ENCODE peak calls at places on chromosome 19, in ten cellular contexts. One of them, this sample, is unnamed. For H3K4me1, the result is how much of the 10 kb centered on the place peaks cover.

GRCh38 chr19:9306443-9306842 is 3.2 kb downstream of the ZNF699 start:
- DNase-seq in IMR-90: peak
- DNase-seq in heart left ventricle: no peak
- DNase-seq in left lung: no peak
- DNase-seq in MM.1S: no peak
- DNase-seq in uterus: no peak
- DNase-seq in heart right ventricle: no peak
- DNase-seq in pancreas: no peak
- DNase-seq in H1: no peak
- DNase-seq in colonic mucosa: no peak
- DNase-seq in this sample: no peak

GRCh38 chr19:49793561-49793840 is 19.6 kb downstream of the FUZ start:
- DNase-seq in IMR-90: peak
- DNase-seq in heart left ventricle: no peak
- DNase-seq in left lung: no peak
- DNase-seq in MM.1S: no peak
- DNase-seq in uterus: no peak
- DNase-seq in heart right ventricle: no peak
- DNase-seq in pancreas: no peak
- DNase-seq in H1: no peak
- DNase-seq in colonic mucosa: no peak
- DNase-seq in this sample: no peak

GRCh38 chr19:3825286-3825956 is 39.2 kb upstream of the MATK start:
- DNase-seq in IMR-90: no peak
- DNase-seq in heart left ventricle: no peak
- DNase-seq in left lung: peak
- DNase-seq in MM.1S: no peak
- DNase-seq in uterus: no peak
- DNase-seq in heart right ventricle: no peak
- DNase-seq in pancreas: no peak
- DNase-seq in H1: no peak
- DNase-seq in colonic mucosa: no peak
- DNase-seq in this sample: no peak

GRCh38 chr19:10975374-10976036 is 14.7 kb downstream of the SMARCA4 start:
- DNase-seq in IMR-90: peak
- DNase-seq in heart left ventricle: no peak
- DNase-seq in left lung: no peak
- DNase-seq in MM.1S: no peak
- DNase-seq in uterus: peak
- DNase-seq in heart right ventricle: peak
- DNase-seq in pancreas: no peak
- DNase-seq in H1: no peak
- DNase-seq in colonic mucosa: peak
- DNase-seq in this sample: no peak

GRCh38 chr19:3046621-3047306 is 15.5 kb downstream of the TLE5 start:
- DNase-seq in IMR-90: no peak
- DNase-seq in heart left ventricle: no peak
- DNase-seq in left lung: no peak
- DNase-seq in MM.1S: no peak
- DNase-seq in uterus: peak
- DNase-seq in heart right ventricle: peak
- DNase-seq in pancreas: no peak
- DNase-seq in H1: peak
- DNase-seq in colonic mucosa: no peak
- DNase-seq in this sample: no peak

GRCh38 chr19:8900421-8900820 is 68.2 kb downstream of the MBD3L1 start:
- DNase-seq in IMR-90: no peak
- DNase-seq in heart left ventricle: no peak
- DNase-seq in left lung: no peak
- DNase-seq in MM.1S: no peak
- DNase-seq in uterus: no peak
- DNase-seq in heart right ventricle: no peak
- DNase-seq in pancreas: no peak
- DNase-seq in H1: no peak
- DNase-seq in colonic mucosa: no peak
- DNase-seq in this sample: no peak

GRCh38 chr19:28026636-28027035 is 1186.3 kb downstream of the UQCRFS1 start:
- DNase-seq in IMR-90: no peak
- DNase-seq in heart left ventricle: no peak
- DNase-seq in left lung: no peak
- DNase-seq in MM.1S: no peak
- DNase-seq in uterus: no peak
- DNase-seq in heart right ventricle: no peak
- DNase-seq in pancreas: no peak
- DNase-seq in H1: no peak
- DNase-seq in colonic mucosa: no peak
- DNase-seq in this sample: no peak

GRCh38 chr19:57280913-57281425 is 684 bp downstream of the ZNF460 start:
- DNase-seq in IMR-90: no peak
- DNase-seq in heart left ventricle: no peak
- DNase-seq in left lung: no peak
- DNase-seq in MM.1S: peak
- DNase-seq in uterus: no peak
- DNase-seq in heart right ventricle: no peak
- DNase-seq in pancreas: peak
- DNase-seq in H1: no peak
- DNase-seq in colonic mucosa: no peak
- DNase-seq in this sample: peak

GRCh38 chr19:13215572-13216380 is 65.6 kb downstream of the IER2 start:
- DNase-seq in IMR-90: no peak
- DNase-seq in heart left ventricle: no peak
- DNase-seq in left lung: no peak
- DNase-seq in MM.1S: peak
- DNase-seq in uterus: no peak
- DNase-seq in heart right ventricle: no peak
- DNase-seq in pancreas: no peak
- DNase-seq in H1: no peak
- DNase-seq in colonic mucosa: no peak
- DNase-seq in this sample: no peak

GRCh38 chr19:55600336-55601028 is 394 bp downstream of the ZNF524 start:
- DNase-seq in IMR-90: peak
- DNase-seq in heart left ventricle: no peak
- DNase-seq in left lung: peak
- DNase-seq in MM.1S: no peak
- DNase-seq in uterus: peak
- DNase-seq in heart right ventricle: no peak
- DNase-seq in pancreas: no peak
- DNase-seq in H1: peak
- DNase-seq in colonic mucosa: no peak
- DNase-seq in this sample: no peak

GRCh38 chr19:32041681-32042292 is 303.6 kb upstream of the ZNF507 start:
- DNase-seq in IMR-90: peak
- DNase-seq in heart left ventricle: no peak
- DNase-seq in left lung: no peak
- DNase-seq in MM.1S: peak
- DNase-seq in uterus: peak
- DNase-seq in heart right ventricle: peak
- DNase-seq in pancreas: peak
- DNase-seq in H1: peak
- DNase-seq in colonic mucosa: peak
- DNase-seq in this sample: peak

GRCh38 chr19:50679177-50680125 is 30.2 kb downstream of the C19orf81 start:
- DNase-seq in IMR-90: peak
- DNase-seq in heart left ventricle: peak
- DNase-seq in left lung: peak
- DNase-seq in MM.1S: peak
- DNase-seq in uterus: peak
- DNase-seq in heart right ventricle: peak
- DNase-seq in pancreas: peak
- DNase-seq in H1: peak
- DNase-seq in colonic mucosa: peak
- DNase-seq in this sample: peak

GRCh38 chr19:48246101-48246500 is 9.6 kb downstream of the CARD8 start:
- DNase-seq in IMR-90: no peak
- DNase-seq in heart left ventricle: no peak
- DNase-seq in left lung: no peak
- DNase-seq in MM.1S: no peak
- DNase-seq in uterus: no peak
- DNase-seq in heart right ventricle: no peak
- DNase-seq in pancreas: no peak
- DNase-seq in H1: no peak
- DNase-seq in colonic mucosa: no peak
- DNase-seq in this sample: no peak
- H3K4me3 ChIP-seq in IMR-90: no peak
- H3K4me3 ChIP-seq in heart left ventricle: no peak
- H3K4me3 ChIP-seq in left lung: no peak
- H3K4me3 ChIP-seq in MM.1S: no peak
- H3K4me3 ChIP-seq in uterus: no peak
- H3K4me3 ChIP-seq in heart right ventricle: no peak
- H3K4me3 ChIP-seq in pancreas: no peak
- H3K4me3 ChIP-seq in H1: no peak
- H3K4me3 ChIP-seq in colonic mucosa: no peak
- H3K4me3 ChIP-seq in this sample: no peak

GRCh38 chr19:54526972-54527371 is 24.3 kb downstream of the LAIR2 start:
- DNase-seq in IMR-90: no peak
- DNase-seq in heart left ventricle: no peak
- DNase-seq in left lung: no peak
- DNase-seq in MM.1S: no peak
- DNase-seq in uterus: no peak
- DNase-seq in heart right ventricle: no peak
- DNase-seq in pancreas: no peak
- DNase-seq in H1: no peak
- DNase-seq in colonic mucosa: no peak
- DNase-seq in this sample: no peak
- H3K4me1 ChIP-seq in IMR-90: under half
- H3K4me1 ChIP-seq in heart left ventricle: under half
- H3K4me1 ChIP-seq in left lung: under half
- H3K4me1 ChIP-seq in MM.1S: under half
- H3K4me1 ChIP-seq in uterus: under half
- H3K4me1 ChIP-seq in heart right ventricle: under half
- H3K4me1 ChIP-seq in pancreas: under half
- H3K4me1 ChIP-seq in H1: under half
- H3K4me1 ChIP-seq in colonic mucosa: under half
- H3K4me1 ChIP-seq in this sample: under half

DNA sequence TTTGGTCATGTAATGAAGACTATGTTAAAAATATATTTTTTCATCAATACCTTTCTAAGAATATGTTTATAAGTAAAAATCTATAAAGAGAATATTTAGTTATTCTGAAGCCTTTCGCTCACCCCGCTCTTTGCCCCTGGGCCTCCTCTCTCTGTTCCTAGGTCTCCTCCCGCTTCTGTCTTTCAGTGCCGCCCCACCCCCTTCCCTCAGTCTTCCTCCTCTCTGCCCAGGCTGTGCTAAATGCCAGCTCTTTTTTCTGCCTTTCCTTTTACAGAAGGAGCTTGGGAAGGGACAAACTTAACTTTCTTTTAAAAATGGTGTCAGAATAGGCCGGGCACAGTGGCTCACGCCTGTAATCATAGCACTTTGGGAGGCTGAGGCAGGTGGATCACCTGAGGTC is 22.8 kb downstream of the HIF3A start:
- DNase-seq in IMR-90: no peak
- DNase-seq in heart left ventricle: no peak
- DNase-seq in left lung: no peak
- DNase-seq in MM.1S: no peak
- DNase-seq in uterus: no peak
- DNase-seq in heart right ventricle: no peak
- DNase-seq in pancreas: no peak
- DNase-seq in H1: no peak
- DNase-seq in colonic mucosa: no peak
- DNase-seq in this sample: no peak
- H3K4me3 ChIP-seq in IMR-90: no peak
- H3K4me3 ChIP-seq in heart left ventricle: no peak
- H3K4me3 ChIP-seq in left lung: no peak
- H3K4me3 ChIP-seq in MM.1S: no peak
- H3K4me3 ChIP-seq in uterus: no peak
- H3K4me3 ChIP-seq in heart right ventricle: no peak
- H3K4me3 ChIP-seq in pancreas: no peak
- H3K4me3 ChIP-seq in H1: no peak
- H3K4me3 ChIP-seq in colonic mucosa: no peak
- H3K4me3 ChIP-seq in this sample: no peak

GRCh38 chr19:5078179-5078578 is 109.3 kb downstream of the KDM4B start:
- DNase-seq in IMR-90: no peak
- DNase-seq in heart left ventricle: no peak
- DNase-seq in left lung: no peak
- DNase-seq in MM.1S: no peak
- DNase-seq in uterus: no peak
- DNase-seq in heart right ventricle: no peak
- DNase-seq in pancreas: no peak
- DNase-seq in H1: no peak
- DNase-seq in colonic mucosa: no peak
- DNase-seq in this sample: no peak

GRCh38 chr19:5074830-5075394 is 106.0 kb downstream of the KDM4B start:
- DNase-seq in IMR-90: no peak
- DNase-seq in heart left ventricle: no peak
- DNase-seq in left lung: no peak
- DNase-seq in MM.1S: no peak
- DNase-seq in uterus: no peak
- DNase-seq in heart right ventricle: no peak
- DNase-seq in pancreas: no peak
- DNase-seq in H1: no peak
- DNase-seq in colonic mucosa: no peak
- DNase-seq in this sample: no peak

GRCh38 chr19:5075603-5076002 is 106.7 kb downstream of the KDM4B start:
- DNase-seq in IMR-90: no peak
- DNase-seq in heart left ventricle: no peak
- DNase-seq in left lung: no peak
- DNase-seq in MM.1S: no peak
- DNase-seq in uterus: no peak
- DNase-seq in heart right ventricle: no peak
- DNase-seq in pancreas: no peak
- DNase-seq in H1: no peak
- DNase-seq in colonic mucosa: no peak
- DNase-seq in this sample: no peak

GRCh38 chr19:5077209-5077515 is 108.2 kb downstream of the KDM4B start:
- DNase-seq in IMR-90: no peak
- DNase-seq in heart left ventricle: no peak
- DNase-seq in left lung: no peak
- DNase-seq in MM.1S: no peak
- DNase-seq in uterus: no peak
- DNase-seq in heart right ventricle: no peak
- DNase-seq in pancreas: no peak
- DNase-seq in H1: no peak
- DNase-seq in colonic mucosa: no peak
- DNase-seq in this sample: no peak

DNA sequence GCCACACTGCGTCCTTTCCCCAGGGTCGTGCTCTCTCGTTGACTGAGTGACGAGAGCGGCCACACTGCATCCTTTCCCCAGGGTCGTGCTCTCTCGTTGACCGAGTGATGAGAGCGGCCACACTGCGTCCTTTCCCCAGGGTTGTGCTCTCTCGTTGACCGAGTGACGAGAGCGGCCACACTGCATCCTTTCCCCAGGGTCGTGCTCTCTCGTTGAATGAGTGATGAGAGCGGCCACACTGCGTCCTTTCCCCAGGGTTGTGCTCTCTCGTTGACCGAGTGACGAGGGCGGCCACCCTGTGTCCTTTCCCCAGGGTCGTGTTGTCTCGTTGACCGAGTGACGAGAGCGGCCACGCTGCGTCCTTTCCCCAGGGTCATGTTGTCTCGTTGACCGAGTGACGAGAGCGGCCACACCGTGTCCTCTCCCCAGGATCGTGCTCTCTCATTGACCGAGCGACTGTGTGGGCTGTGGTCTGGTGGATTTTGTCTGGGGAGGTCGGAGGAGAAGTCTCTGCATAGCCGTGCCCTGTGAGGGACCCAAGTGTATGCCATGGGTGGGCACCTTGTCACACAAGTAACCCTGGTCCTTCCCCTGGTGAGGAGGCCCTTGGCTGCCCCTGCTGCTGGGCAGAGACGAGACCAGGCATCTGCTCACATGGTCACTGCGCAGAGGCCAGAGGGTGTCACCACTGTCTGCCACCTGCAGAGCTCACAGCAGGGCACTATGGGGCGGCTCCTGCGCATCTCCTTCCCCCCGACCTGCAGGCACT is 107.7 kb downstream of the KDM4B start:
- DNase-seq in IMR-90: no peak
- DNase-seq in heart left ventricle: no peak
- DNase-seq in left lung: no peak
- DNase-seq in MM.1S: no peak
- DNase-seq in uterus: no peak
- DNase-seq in heart right ventricle: no peak
- DNase-seq in pancreas: no peak
- DNase-seq in H1: no peak
- DNase-seq in colonic mucosa: no peak
- DNase-seq in this sample: no peak
- H3K4me1 ChIP-seq in IMR-90: under half
- H3K4me1 ChIP-seq in heart left ventricle: under half
- H3K4me1 ChIP-seq in left lung: under half
- H3K4me1 ChIP-seq in MM.1S: under half
- H3K4me1 ChIP-seq in uterus: under half
- H3K4me1 ChIP-seq in heart right ventricle: under half
- H3K4me1 ChIP-seq in pancreas: under half
- H3K4me1 ChIP-seq in H1: under half
- H3K4me1 ChIP-seq in colonic mucosa: under half
- H3K4me1 ChIP-seq in this sample: under half